ENCODE peak calls at places on chromosomes 12 and 14, in eight cellular contexts. G is mammary epithelial cell, O is fibroblast of lung, I is MM.1S, C is PC-3, T is H9, D is keratinocyte, M is mesenchymal stem cell. V is an unnamed sample. For H3K4me1, the result is how much of the 10 kb centered on the place peaks cover.

GRCh38 chr12:12608557-12608957 is 3.1 kb upstream of the CREBL2 start:
- DNase-seq in O (peak), T (no peak), D (no peak), G (peak), M (no peak), C (peak), I (no peak), V (peak)

GRCh38 chr14:67428501-67429031 is 16.6 kb upstream of the PLEK2 start:
- DNase-seq in I (no peak), T (peak), C (peak), M (peak), D (no peak), G (peak), O (peak), V (no peak)

GRCh38 chr14:90487031-90487430 is 90.2 kb downstream of the CALM1 start:
- DNase-seq in M (no peak), G (no peak), I (no peak), C (no peak), D (no peak), O (peak), T (peak), V (no peak)

GRCh38 chr12:93186131-93186530 is 191.6 kb upstream of the NUDT4 start:
- DNase-seq in O (no peak), D (no peak), G (no peak), M (peak), C (no peak), I (no peak), T (no peak), V (no peak)

GRCh38 chr14:104118006-104118844 is 20.2 kb upstream of the KIF26A start:
- DNase-seq in C (no peak), O (no peak), I (no peak), G (no peak), D (no peak), T (peak), M (no peak), V (no peak)

GRCh38 chr12:82651489-82651888 is 35.2 kb upstream of the TMTC2 start:
- DNase-seq in T (no peak), C (peak), D (peak), O (no peak), G (peak), M (no peak), I (no peak), V (no peak)

GRCh38 chr12:58925733-58926113 is 5.4 kb upstream of the LRIG3 start:
- DNase-seq in T (no peak), C (no peak), M (no peak), O (no peak), G (no peak), I (no peak), D (no peak), V (no peak)

GRCh38 chr14:69610859-69611263 is 535 bp upstream of the SUSD6 start:
- DNase-seq in G (no peak), O (no peak), T (no peak), D (no peak), I (no peak), C (peak), M (peak), V (no peak)

GRCh38 chr14:100640481-100641273 is 53.5 kb upstream of the BEGAIN start:
- DNase-seq in T (no peak), G (no peak), O (peak), C (peak), M (peak), D (no peak), I (peak), V (no peak)

GRCh38 chr12:96112733-96113132 is 77.3 kb upstream of the LTA4H start:
- DNase-seq in C (no peak), O (no peak), T (no peak), D (no peak), I (no peak), G (no peak), M (no peak), V (no peak)

GRCh38 chr14:104445832-104446381 is 133.7 kb upstream of the C14orf180 start:
- DNase-seq in M (no peak), O (no peak), G (no peak), C (no peak), T (peak), I (no peak), D (no peak), V (no peak)

GRCh38 chr12:109763201-109763841 is 49.7 kb downstream of the FAM222A start:
- DNase-seq in M (peak), D (peak), O (peak), I (no peak), C (peak), G (peak), T (peak), V (no peak)

GRCh38 chr12:31037921-31038320 is 35.7 kb upstream of the DDX11 start:
- DNase-seq in D (no peak), I (no peak), G (peak), O (no peak), T (no peak), M (no peak), C (peak), V (no peak)

GRCh38 chr12:110600254-110600653 is 13.7 kb upstream of the TCTN1 start:
- DNase-seq in T (no peak), C (peak), M (peak), D (no peak), G (peak), O (peak), I (peak), V (no peak)

GRCh38 chr14:101839236-101839635 is 77.7 kb downstream of the PPP2R5C start:
- DNase-seq in G (no peak), C (no peak), M (no peak), T (no peak), I (no peak), O (no peak), D (no peak), V (no peak)

GRCh38 chr12:93079271-93079670 is 150.2 kb upstream of the EEA1 start:
- DNase-seq in G (no peak), M (no peak), O (no peak), D (no peak), I (no peak), C (no peak), T (no peak), V (no peak)

GRCh38 chr12:55682087-55682796 is 25.5 kb downstream of the ITGA7 start:
- DNase-seq in O (no peak), M (no peak), I (no peak), C (no peak), G (no peak), D (no peak), T (no peak), V (no peak)

GRCh38 chr12:115320967-115321366 is 637.0 kb upstream of the TBX3 start:
- DNase-seq in I (no peak), D (no peak), M (peak), T (no peak), G (no peak), O (no peak), C (no peak), V (no peak)

GRCh38 chr14:20278414-20278813 is 27.3 kb downstream of the TTC5 start:
- DNase-seq in M (peak), T (no peak), O (peak), I (no peak), D (no peak), G (peak), C (peak), V (peak)

GRCh38 chr12:109734219-109735000 is 20.8 kb downstream of the FAM222A start:
- DNase-seq in T (peak), O (peak), M (peak), D (no peak), I (no peak), C (no peak), G (peak), V (no peak)

GRCh38 chr12:1808036-1808797 is 12.1 kb upstream of the LRTM2 start:
- DNase-seq in M (no peak), D (no peak), O (no peak), T (no peak), G (no peak), C (no peak), I (no peak), V (no peak)

GRCh38 chr14:20419404-20419803 is 6.1 kb upstream of the TEP1 start:
- DNase-seq in D (no peak), G (no peak), O (no peak), M (no peak), C (peak), I (no peak), T (no peak), V (no peak)

GRCh38 chr12:26614217-26614616 is 218.8 kb downstream of the ITPR2 start:
- DNase-seq in M (peak), I (no peak), G (no peak), O (peak), D (no peak), C (peak), T (peak), V (peak)

GRCh38 chr12:117273091-117273490 is 82.8 kb upstream of the FBXO21 start:
- DNase-seq in G (no peak), O (no peak), T (no peak), D (no peak), M (no peak), I (no peak), C (peak), V (no peak)

GRCh38 chr14:68412505-68413496 is 380.1 kb downstream of the ZFP36L1 start:
- DNase-seq in T (no peak), M (no peak), C (peak), I (no peak), G (no peak), O (peak), D (no peak), V (peak)

GRCh38 chr14:95545769-95546168 is 10.9 kb downstream of the GLRX5 start:
- DNase-seq in I (no peak), T (no peak), M (peak), G (peak), C (peak), D (peak), O (peak), V (peak)

GRCh38 chr12:113591480-113591971 is 119.9 kb upstream of the LHX5 start:
- DNase-seq in G (no peak), I (no peak), M (no peak), D (no peak), O (no peak), C (peak), T (peak), V (peak)

GRCh38 chr12:50156641-50157040 is 10.5 kb downstream of the CERS5 start:
- DNase-seq in T (no peak), O (no peak), I (no peak), M (no peak), C (no peak), D (no peak), G (no peak), V (no peak)

DNA sequence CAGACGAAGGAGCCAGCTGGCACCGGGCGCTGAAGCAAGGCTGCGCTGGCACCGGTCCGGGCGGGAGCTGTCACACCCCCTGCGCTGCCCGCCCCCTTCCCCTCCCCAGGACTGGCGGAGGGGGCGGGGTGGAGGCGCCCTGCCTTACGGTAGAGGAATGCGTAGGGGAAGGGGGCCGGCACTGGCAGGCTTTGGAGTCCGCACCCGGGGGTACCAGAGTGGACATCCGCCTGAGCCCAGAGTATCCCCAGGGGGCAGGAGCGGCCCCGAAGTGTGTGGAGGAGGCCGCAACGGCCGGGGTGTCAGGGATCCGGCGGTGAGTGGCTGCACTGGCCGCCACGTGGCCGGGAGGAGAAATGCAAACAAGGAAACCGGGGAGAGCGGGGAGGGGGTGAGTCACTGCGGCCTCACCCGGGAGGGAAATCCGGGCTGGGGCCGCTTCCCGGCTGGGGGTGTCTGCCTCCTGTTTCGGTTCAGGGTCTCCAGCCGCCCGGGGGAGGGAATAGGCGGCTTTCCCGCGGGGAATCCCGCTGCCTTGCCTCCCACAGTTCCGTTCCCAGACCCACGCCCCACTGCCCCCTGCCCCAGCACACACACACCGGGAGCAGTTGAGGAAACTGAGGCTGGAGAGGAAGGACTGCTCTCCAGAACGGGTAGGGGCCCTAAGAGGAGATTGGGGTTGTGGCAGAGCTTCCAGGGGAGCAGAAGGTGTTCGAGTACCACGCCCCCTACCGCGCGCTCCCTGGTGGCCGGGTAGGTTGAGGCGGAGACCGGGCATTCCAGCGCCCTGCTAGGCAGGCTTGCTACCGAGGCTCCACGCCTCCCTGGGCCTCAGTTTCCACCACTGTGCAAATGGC is at the start of gene RAPGEF3:
- DNase-seq in T (peak), D (no peak), M (peak), O (peak), G (peak), I (peak), C (peak), V (peak)
- H3K4me1 ChIP-seq in T (under half), D (half or more), M (half or more), O (under half), G (half or more), I (under half), C (under half), V (under half)

GRCh38 chr14:74975059-74975810 is 19.8 kb upstream of the PGF start:
- DNase-seq in I (no peak), T (peak), G (no peak), C (no peak), M (no peak), O (no peak), D (no peak), V (no peak)

GRCh38 chr14:74976264-74977113 is 21.1 kb upstream of the PGF start:
- DNase-seq in M (no peak), C (no peak), I (no peak), T (peak), O (no peak), D (no peak), G (no peak), V (no peak)

GRCh38 chr14:74974364-74975058 is 19.1 kb upstream of the PGF start:
- DNase-seq in G (no peak), I (no peak), T (peak), D (no peak), O (no peak), M (no peak), C (no peak), V (no peak)

GRCh38 chr14:74973905-74974363 is 18.5 kb upstream of the PGF start:
- DNase-seq in T (no peak), G (no peak), C (no peak), D (no peak), M (no peak), O (no peak), I (no peak), V (no peak)

GRCh38 chr14:74973003-74973614 is 17.7 kb upstream of the PGF start:
- DNase-seq in I (peak), G (no peak), C (no peak), T (no peak), M (no peak), O (peak), D (no peak), V (no peak)
- H3K9ac ChIP-seq in I (no peak), G (no peak), C (no peak), T (no peak), M (no peak), O (no peak), D (no peak), V (no peak)

DNA sequence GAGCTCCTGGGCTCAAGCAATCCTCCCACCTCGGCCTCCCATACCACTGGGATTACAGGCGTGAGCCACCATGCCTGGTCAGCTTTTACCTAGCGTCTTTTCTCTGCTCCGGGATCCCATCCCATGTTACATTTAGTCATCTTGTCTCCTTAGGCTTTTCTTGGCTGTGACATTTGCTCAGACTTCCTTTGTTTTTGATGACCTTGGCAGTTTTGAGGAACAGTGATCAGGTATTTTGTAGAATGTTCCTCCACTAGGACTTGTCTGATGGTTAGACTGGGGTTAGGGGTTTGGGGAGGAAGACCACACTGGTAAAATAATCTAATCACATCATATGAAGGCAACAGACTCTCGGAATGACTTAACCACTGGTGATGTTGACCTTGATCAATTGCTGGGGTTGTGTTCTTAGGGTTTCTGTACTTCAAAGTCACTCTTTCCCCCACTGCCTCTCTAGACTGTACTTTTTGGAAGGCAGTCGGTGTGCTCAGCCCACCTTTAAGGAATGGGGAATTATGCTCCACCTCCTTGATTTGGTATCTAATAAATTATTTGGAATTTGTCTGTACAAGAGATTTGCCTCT is 48.4 kb downstream of the RIN3 start:
- DNase-seq in C (no peak), M (no peak), D (no peak), G (no peak), O (no peak), T (no peak), I (no peak), V (no peak)
- H3K4me1 ChIP-seq in C (under half), M (under half), D (under half), G (under half), O (under half), T (under half), I (under half), V (under half)

DNA sequence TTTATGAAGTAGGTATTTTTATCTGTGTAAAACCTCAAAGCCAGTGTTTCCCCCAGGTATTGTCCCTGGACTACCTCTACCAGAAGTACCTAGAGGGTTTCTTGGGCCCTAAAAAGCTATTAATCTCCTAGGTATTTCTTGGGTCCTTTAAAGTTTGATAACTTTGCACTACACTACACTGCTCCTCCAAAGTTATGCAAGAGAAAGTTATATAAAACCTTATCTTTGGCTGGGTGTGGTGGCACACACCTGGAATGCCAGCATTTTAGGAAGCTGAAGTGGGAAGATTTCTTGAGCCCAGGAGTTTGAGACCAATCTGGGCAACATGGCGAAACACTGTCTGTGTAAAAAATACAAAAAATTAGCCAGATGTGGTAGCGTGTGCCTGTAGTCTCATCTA is 34.9 kb downstream of the PTPN21 start:
- DNase-seq in O (no peak), T (no peak), C (no peak), G (no peak), M (no peak), I (no peak), D (no peak), V (no peak)
- H3K9ac ChIP-seq in O (no peak), T (no peak), C (no peak), G (no peak), M (no peak), I (no peak), D (no peak), V (no peak)

GRCh38 chr12:8028267-8028666 is 4.2 kb upstream of the FOXJ2 start:
- DNase-seq in C (no peak), O (no peak), D (no peak), G (no peak), I (no peak), M (no peak), T (no peak), V (no peak)

GRCh38 chr12:8032242-8033152 is at the start of gene FOXJ2:
- DNase-seq in G (peak), D (no peak), M (peak), I (peak), T (peak), C (peak), O (peak), V (peak)

GRCh38 chr12:8027856-8028255 is 4.7 kb upstream of the FOXJ2 start:
- DNase-seq in O (no peak), M (no peak), T (no peak), G (no peak), I (no peak), D (no peak), C (no peak), V (no peak)

GRCh38 chr12:8031872-8032241 is 659 bp upstream of the FOXJ2 start:
- DNase-seq in M (no peak), D (no peak), C (no peak), G (no peak), I (no peak), O (no peak), T (no peak), V (no peak)

GRCh38 chr12:8030189-8030588 is 2.3 kb upstream of the FOXJ2 start:
- DNase-seq in C (no peak), I (no peak), M (no peak), T (no peak), G (no peak), D (no peak), O (no peak), V (no peak)
- H3K4me1 ChIP-seq in C (under half), I (under half), M (under half), T (under half), G (under half), D (under half), O (under half), V (under half)

GRCh38 chr14:51507556-51508511 is 143.9 kb upstream of the FRMD6 start:
- DNase-seq in O (peak), G (peak), T (no peak), C (no peak), I (no peak), M (peak), D (no peak), V (no peak)
- H3K9ac ChIP-seq in O (no peak), G (peak), T (no peak), C (no peak), I (no peak), M (peak), D (peak), V (no peak)

DNA sequence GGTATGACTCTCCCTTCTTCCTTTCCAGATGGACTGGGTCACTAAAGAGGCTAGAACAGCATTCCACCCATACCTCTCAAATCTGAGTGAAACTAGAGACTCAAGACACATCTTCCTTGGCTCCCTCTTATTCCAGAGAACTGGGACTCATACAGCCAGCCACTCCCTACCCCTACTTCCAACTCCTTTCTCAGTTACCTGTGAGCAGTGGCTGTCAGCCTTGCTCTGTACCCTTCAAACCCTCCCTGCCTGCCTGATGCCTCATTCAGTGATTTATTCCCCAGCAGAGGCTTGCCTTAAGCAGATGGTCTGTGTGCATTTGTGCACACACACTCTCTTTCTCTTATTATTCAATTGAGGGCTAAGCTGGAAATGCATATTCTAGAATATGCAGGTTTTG is 14.6 kb downstream of the GPR84 start:
- DNase-seq in M (no peak), C (no peak), T (no peak), G (no peak), D (no peak), I (no peak), O (no peak), V (no peak)
- H3K4me1 ChIP-seq in M (under half), C (under half), T (under half), G (under half), D (under half), I (under half), O (under half), V (under half)

GRCh38 chr12:68827895-68828294 is 19.9 kb downstream of the MDM2 start:
- DNase-seq in D (no peak), M (no peak), T (no peak), O (no peak), C (no peak), G (no peak), I (no peak), V (no peak)
- H3K9ac ChIP-seq in D (no peak), M (peak), T (no peak), O (no peak), C (no peak), G (no peak), I (no peak), V (no peak)